ENCODE peak calls at places on chromosomes 5 and 9, in five cellular contexts. M is tibial artery, Z is K562, P is thoracic aorta, R is heart right ventricle. L is an unnamed sample.

GRCh38 chr5:74017112-74017511 is 391.1 kb downstream of the ARHGEF28 start:
- DNase-seq in M (no peak), Z (no peak), P (no peak), R (no peak), L (no peak)

GRCh38 chr5:32645246-32645645 is 59.9 kb downstream of the SUB1 start:
- DNase-seq in M (no peak), Z (no peak), P (no peak), R (no peak), L (no peak)

GRCh38 chr5:179918742-179919486 is 11.2 kb upstream of the TBC1D9B start:
- DNase-seq in M (no peak), Z (no peak), P (no peak), R (no peak), L (no peak)

GRCh38 chr9:72843525-72844439 is 109.1 kb downstream of the ALDH1A1 start:
- DNase-seq in M (no peak), Z (no peak), P (no peak), R (no peak), L (no peak)

GRCh38 chr9:81513049-81513448 is 176.3 kb downstream of the TLE1 start:
- DNase-seq in M (no peak), Z (no peak), P (no peak), R (no peak), L (no peak)

GRCh38 chr5:74766348-74766886 is 500 bp downstream of the GFM2 start:
- DNase-seq in M (no peak), Z (peak), P (no peak), R (no peak), L (peak)

GRCh38 chr9:36499156-36499886 is 73.4 kb upstream of the MELK start:
- DNase-seq in M (no peak), Z (no peak), P (no peak), R (no peak), L (no peak)

GRCh38 chr5:108276187-108276586 is 105.7 kb downstream of the FBXL17 start:
- DNase-seq in M (no peak), Z (no peak), P (no peak), R (no peak), L (no peak)

GRCh38 chr5:77774981-77775772 is 962 bp downstream of the TBCA start:
- DNase-seq in M (no peak), Z (no peak), P (no peak), R (no peak), L (no peak)

GRCh38 chr5:32087086-32088082 is 86.7 kb downstream of the GOLPH3 start:
- DNase-seq in M (no peak), Z (no peak), P (no peak), R (no peak), L (no peak)

GRCh38 chr5:33321026-33321425 is 119.7 kb upstream of the TARS1 start:
- DNase-seq in M (peak), Z (no peak), P (peak), R (no peak), L (peak)

GRCh38 chr9:33265211-33265885 is 499 bp downstream of the CHMP5 start:
- DNase-seq in M (no peak), Z (no peak), P (no peak), R (peak), L (peak)

GRCh38 chr5:123089572-123089970 is 530 bp downstream of the PRDM6 start:
- DNase-seq in M (peak), Z (no peak), P (no peak), R (no peak), L (peak)

GRCh38 chr5:180739271-180739670 is 587 bp downstream of the OR2Y1 start:
- DNase-seq in M (no peak), Z (no peak), P (no peak), R (no peak), L (no peak)

GRCh38 chr5:36938129-36938528 is 61.6 kb downstream of the NIPBL start:
- DNase-seq in M (no peak), Z (no peak), P (no peak), R (no peak), L (no peak)

GRCh38 chr9:132415181-132415580 is 5.2 kb downstream of the CFAP77 start:
- DNase-seq in M (no peak), Z (no peak), P (no peak), R (no peak), L (no peak)

GRCh38 chr5:5156461-5157082 is 16.4 kb downstream of the ADAMTS16 start:
- DNase-seq in M (no peak), Z (no peak), P (no peak), R (no peak), L (no peak)

DNA sequence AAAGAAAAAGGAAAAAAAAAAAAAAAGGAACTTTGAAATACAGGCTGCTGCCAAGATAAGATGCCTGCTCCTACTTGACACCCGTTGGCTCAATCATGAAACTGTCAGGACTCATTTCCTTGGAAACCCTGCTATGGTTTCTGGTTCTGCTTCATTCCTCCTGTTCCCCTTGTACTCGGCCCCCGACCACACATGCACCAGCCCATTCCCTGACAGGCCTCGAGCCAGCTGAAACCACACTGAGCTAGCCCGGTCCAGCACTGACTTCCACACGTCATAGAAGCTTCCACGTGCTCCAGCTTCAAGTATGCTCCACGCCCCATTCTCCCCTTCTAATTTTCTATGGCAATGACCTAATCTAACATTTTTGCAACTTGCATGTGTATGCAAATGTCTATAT is 93.2 kb downstream of the MYO10 start:
- DNase-seq in M (no peak), Z (no peak), P (no peak), R (no peak), L (peak)
- TF ChIP-seq CTCF in M (no peak), Z (no peak), P (no peak), R (no peak), L (no peak)

DNA sequence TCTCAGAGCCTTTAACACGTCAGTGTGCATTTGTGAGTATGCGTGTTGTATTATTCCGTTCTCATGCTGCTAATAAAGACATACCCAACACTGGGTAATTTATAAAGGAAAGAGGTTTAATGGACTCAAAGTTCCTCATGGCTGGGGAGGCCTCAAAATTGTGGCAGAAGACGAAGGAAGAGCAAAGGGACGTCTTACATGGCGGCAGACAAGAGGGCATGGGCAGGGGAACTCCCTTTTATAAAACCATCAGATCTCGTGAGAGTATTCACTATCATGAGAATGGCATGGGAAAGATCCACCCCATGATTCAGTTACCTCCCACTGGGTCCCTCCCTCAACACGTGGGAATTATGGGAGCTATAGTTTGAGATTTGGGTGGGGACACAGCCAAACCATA is 285.0 kb downstream of the PBX3 start:
- DNase-seq in M (no peak), Z (no peak), P (no peak), R (no peak), L (no peak)
- H3K4me3 ChIP-seq in M (no peak), Z (no peak), P (no peak), R (no peak), L (no peak)

GRCh38 chr9:107215381-107215780 is 67.7 kb upstream of the RAD23B start:
- DNase-seq in M (no peak), Z (no peak), P (no peak), R (no peak), L (peak)

GRCh38 chr9:107213561-107214028 is 69.5 kb upstream of the RAD23B start:
- DNase-seq in M (no peak), Z (peak), P (no peak), R (no peak), L (peak)

GRCh38 chr9:107214381-107214780 is 68.7 kb upstream of the RAD23B start:
- DNase-seq in M (no peak), Z (no peak), P (no peak), R (no peak), L (no peak)

GRCh38 chr9:107216331-107216730 is 66.7 kb upstream of the RAD23B start:
- DNase-seq in M (no peak), Z (no peak), P (no peak), R (no peak), L (no peak)

DNA sequence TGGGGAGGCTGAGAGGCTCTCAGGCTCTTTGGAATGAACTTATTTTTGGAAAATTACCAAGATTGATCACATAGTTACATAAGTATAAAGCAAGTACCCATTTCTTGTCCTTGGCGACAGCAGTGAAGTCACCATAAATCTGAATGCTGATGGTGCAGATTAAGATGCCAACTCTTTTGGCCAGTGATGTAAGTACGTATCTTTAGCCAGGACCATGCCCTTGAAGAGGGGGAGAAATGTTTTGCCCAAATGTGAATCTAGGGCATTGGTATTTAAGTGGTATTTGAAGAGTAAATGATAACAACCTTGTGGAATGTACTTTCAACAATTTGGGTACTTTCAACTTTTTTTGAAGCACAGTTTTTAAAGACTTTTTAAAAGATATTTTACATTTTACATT is 68.2 kb upstream of the RAD23B start:
- DNase-seq in M (no peak), Z (no peak), P (no peak), R (no peak), L (peak)
- TF ChIP-seq CTCF in M (no peak), Z (no peak), P (no peak), R (no peak), L (no peak)

DNA sequence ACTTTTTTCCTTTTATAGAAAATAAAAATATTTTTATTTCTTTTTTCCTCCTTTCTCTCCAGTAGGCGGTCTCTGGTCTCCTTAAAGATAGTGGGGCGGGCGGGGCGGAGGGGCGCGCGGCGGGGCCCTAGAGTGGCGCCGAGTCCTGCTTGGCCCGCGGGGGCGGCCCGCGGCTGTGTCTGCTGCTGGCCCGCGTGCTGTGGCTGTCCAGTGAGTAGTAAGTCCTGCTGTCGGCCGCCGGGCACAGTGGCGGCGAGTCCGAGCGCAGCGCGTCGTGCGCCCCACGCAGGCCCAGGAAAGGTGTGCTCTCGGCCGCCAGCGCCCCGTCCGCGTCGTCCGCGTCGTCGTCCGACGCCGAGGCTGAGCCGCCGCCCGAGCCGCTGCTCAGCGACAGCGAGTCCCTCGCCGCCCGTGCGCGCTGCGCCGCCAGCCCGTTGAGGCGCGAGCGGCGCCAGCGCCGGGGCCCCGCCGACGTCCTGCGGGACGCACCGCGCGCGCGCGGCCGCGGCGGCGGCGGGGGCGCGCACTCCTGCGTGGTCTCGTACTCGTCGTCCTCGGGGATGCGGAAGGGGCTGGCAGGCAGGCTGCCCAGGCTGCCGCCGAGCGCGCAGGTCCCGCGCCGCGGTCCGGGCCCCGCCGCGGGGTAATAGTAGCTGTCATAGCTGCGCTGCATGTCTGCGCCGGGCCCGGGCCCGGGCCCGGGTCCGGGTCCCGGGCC is 52.3 kb downstream of the PSD2 start:
- DNase-seq in M (peak), Z (peak), P (peak), R (peak), L (peak)
- H3K4me3 ChIP-seq in M (peak), Z (peak), P (peak), R (peak), L (peak)

GRCh38 chr5:62327627-62328026 is 21.6 kb downstream of the KIF2A start:
- DNase-seq in M (no peak), Z (no peak), P (no peak), R (no peak), L (no peak)
- TF ChIP-seq CTCF in M (no peak), Z (no peak), P (no peak), R (no peak), L (no peak)